ENCODE peak calls at places on chromosomes 4 and X, in seven cellular contexts. W, D, F, B, U, K and C are unnamed samples.

GRCh38 chrX:1360171-1360570 is 23.6 kb downstream of the IL3RA start:
- DNase-seq in W (no peak), D (no peak), F (no peak), B (no peak), U (no peak), K (no peak), C (no peak)

GRCh38 chrX:51759055-51759454 is 15.8 kb downstream of the GSPT2 start:
- DNase-seq in W (no peak), D (no peak), F (no peak), B (no peak), U (no peak), K (no peak), C (no peak)

GRCh38 chr4:112510191-112510467 is 5.9 kb downstream of the NEUROG2 start:
- DNase-seq in W (no peak), D (no peak), F (no peak), B (no peak), U (no peak), K (no peak), C (no peak)

GRCh38 chr4:7769936-7770674 is 169.6 kb downstream of the AFAP1 start:
- DNase-seq in W (no peak), D (no peak), F (peak; percentile 53), B (no peak), U (no peak), K (no peak), C (peak; percentile 53)

GRCh38 chrX:13125188-13125587 is 80.8 kb upstream of the FAM9C start:
- DNase-seq in W (no peak), D (no peak), F (no peak), B (peak; percentile 24), U (no peak), K (no peak), C (no peak)

GRCh38 chrX:75303795-75304194 is 29.9 kb downstream of the UPRT start:
- DNase-seq in W (no peak), D (no peak), F (no peak), B (no peak), U (no peak), K (no peak), C (no peak)

GRCh38 chr4:182245541-182246245 is 2.5 kb downstream of the TENM3 start:
- DNase-seq in W (no peak), D (no peak), F (no peak), B (no peak), U (no peak), K (no peak), C (no peak)

GRCh38 chr4:123386608-123387007 is 10.0 kb upstream of the SPRY1 start:
- DNase-seq in W (no peak), D (no peak), F (no peak), B (no peak), U (no peak), K (no peak), C (no peak)

GRCh38 chrX:68443155-68443868 is 10.0 kb upstream of the OPHN1 start:
- DNase-seq in W (peak; percentile 40), D (no peak), F (peak; percentile 6), B (no peak), U (no peak), K (no peak), C (no peak)

GRCh38 chr4:158996669-158997074 is 106.2 kb upstream of the RAPGEF2 start:
- DNase-seq in W (no peak), D (no peak), F (no peak), B (peak; percentile 55), U (no peak), K (no peak), C (no peak)

GRCh38 chr4:98994474-98995182 is 893 bp upstream of the METAP1 start:
- DNase-seq in W (no peak), D (no peak), F (peak; percentile 45), B (no peak), U (no peak), K (no peak), C (no peak)

GRCh38 chr4:156672492-156672891 is 299.1 kb downstream of the PDGFC start:
- DNase-seq in W (no peak), D (no peak), F (no peak), B (no peak), U (no peak), K (no peak), C (no peak)

GRCh38 chr4:180028682-180029081 is 2214.5 kb upstream of the TENM3 start:
- DNase-seq in W (no peak), D (peak; percentile 42), F (peak; percentile 58), B (peak; percentile 29), U (no peak), K (no peak), C (peak; percentile 75)

GRCh38 chr4:140754918-140755810 is 1.0 kb downstream of the TBC1D9 start:
- DNase-seq in W (no peak), D (peak; percentile 43), F (no peak), B (no peak), U (no peak), K (no peak), C (no peak)

GRCh38 chr4:23237771-23238170 is 545.0 kb downstream of the GBA3 start:
- DNase-seq in W (no peak), D (no peak), F (no peak), B (peak; percentile 64), U (no peak), K (peak; percentile 65), C (no peak)

GRCh38 chr4:88439161-88439760 is 17.7 kb upstream of the HERC5 start:
- DNase-seq in W (no peak), D (no peak), F (no peak), B (no peak), U (no peak), K (no peak), C (no peak)

GRCh38 chr4:8547912-8548730 is 32.1 kb upstream of the GPR78 start:
- DNase-seq in W (no peak), D (no peak), F (no peak), B (no peak), U (no peak), K (no peak), C (no peak)

GRCh38 chr4:25190407-25190806 is 30.2 kb upstream of the SEPSECS start:
- DNase-seq in W (no peak), D (no peak), F (no peak), B (no peak), U (no peak), K (no peak), C (no peak)
- H3K27ac ChIP-seq in W (no peak overlapping the region), D (no peak overlapping the region), F (no peak overlapping the region), B (no peak overlapping the region), U (no peak overlapping the region), K (no peak overlapping the region), C (no peak overlapping the region)

DNA sequence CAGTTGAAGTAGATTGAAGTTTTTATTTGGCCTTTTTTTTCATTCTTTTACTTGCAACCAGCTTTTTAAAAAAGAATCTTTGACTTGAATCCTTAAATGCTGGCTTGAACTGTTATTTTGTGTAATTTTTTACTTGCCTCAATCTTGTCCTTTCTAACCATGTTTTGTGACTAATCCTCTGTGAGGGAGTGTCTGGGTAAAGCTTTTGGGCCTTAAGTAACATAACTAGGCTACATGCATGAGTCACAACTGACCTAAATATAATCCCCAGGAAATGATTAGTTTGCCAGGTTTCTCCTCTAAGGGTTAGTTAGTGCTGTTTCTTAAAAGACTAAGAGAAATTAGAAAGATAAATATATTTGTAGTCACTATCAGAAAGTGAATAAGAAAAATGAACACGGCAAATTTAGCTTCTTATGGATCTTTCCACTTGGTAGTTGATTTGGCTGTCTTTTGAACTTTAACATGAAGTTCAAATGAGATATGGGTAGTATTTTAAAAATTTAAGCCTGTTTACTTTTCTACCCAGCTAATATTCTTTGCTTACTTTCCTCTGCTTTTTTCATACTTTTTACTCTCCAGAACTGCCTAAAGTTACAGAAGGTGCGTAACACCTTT is 13.0 kb downstream of the EXOC1 start:
- DNase-seq in W (no peak), D (no peak), F (no peak), B (no peak), U (no peak), K (no peak), C (no peak)
- H3K4me3 ChIP-seq in W (no peak overlapping the region), D (no peak overlapping the region), F (no peak overlapping the region), B (no peak overlapping the region), U (no peak overlapping the region), K (no peak overlapping the region), C (no peak overlapping the region)

GRCh38 chr4:5882947-5883346 is 9.9 kb downstream of the CRMP1 start:
- DNase-seq in W (no peak), D (no peak), F (no peak), B (no peak), U (no peak), K (no peak), C (no peak)

GRCh38 chr4:5883916-5884315 is 9.0 kb downstream of the CRMP1 start:
- DNase-seq in W (no peak), D (no peak), F (no peak), B (no peak), U (no peak), K (no peak), C (no peak)

GRCh38 chr4:5887011-5887360 is 5.9 kb downstream of the CRMP1 start:
- DNase-seq in W (no peak), D (no peak), F (no peak), B (no peak), U (no peak), K (no peak), C (no peak)

GRCh38 chr4:5885733-5886132 is 7.2 kb downstream of the CRMP1 start:
- DNase-seq in W (no peak), D (no peak), F (no peak), B (no peak), U (no peak), K (no peak), C (no peak)

DNA sequence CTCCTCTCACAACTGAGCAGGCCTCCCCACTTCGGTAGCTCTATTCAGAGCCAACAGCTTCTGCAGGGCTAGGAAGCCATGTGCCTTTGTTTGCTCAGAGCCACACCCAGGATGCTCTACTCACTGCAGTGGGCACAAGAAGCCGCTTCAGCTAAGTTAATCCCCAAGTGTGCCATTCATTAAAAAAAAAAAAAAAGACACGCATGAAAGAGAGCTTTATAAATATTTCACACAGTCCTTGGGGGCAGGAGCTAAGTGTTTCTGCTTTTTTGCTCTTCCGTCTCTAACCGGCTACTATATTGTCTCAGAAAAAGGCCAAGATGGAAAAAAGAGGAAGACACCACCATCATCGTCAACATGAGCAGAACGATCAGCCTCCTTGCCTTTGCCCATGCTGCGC is 8.1 kb downstream of the CRMP1 start:
- DNase-seq in W (no peak), D (no peak), F (no peak), B (no peak), U (no peak), K (no peak), C (no peak)
- H3K27ac ChIP-seq in W (no peak overlapping the region), D (no peak overlapping the region), F (no peak overlapping the region), B (no peak overlapping the region), U (no peak overlapping the region), K (no peak overlapping the region), C (no peak overlapping the region)

DNA sequence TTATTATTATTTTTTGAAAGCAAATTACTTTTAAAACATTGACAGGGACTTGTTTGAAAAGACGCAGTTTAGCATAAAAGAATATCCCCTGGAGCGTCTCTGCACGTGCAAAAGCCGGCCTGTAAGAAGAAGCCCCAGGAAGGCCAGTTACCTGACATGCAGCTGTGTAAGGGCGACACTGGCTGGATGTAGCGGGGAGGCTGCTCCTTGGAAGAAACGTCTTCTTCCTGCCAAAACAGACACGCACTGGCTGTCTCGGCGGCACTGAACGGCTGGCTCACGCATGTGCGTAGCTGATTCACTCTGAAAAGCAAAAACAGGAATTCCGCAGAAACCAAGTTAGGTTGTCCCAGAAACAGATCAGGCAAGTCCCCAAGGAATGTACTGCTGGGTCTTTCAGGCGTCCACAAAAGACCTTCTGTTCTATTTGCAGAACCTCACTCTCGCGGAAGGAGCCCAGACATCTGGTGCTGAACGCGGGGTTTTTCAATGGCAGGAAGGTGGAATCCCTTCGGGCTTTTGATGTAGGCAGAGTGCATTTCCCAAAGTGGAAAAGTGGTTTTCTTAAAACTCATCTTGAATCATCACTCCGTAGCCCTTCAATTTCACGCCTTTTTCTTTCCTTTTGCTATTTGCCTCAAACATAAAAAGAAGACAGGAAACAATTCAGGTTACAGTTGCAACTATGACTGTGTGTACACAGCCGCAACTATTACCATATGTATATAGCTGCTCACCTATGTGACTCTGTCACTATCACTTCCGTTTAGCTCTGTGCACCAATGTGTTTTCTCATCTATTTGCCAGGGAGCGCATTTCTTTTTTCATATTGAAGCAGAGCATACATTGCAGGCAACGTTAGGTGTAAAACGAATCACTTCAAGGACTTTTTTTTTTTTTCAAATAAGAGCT is 38.1 kb upstream of the ARSH start:
- DNase-seq in W (no peak), D (peak; percentile 39), F (no peak), B (peak; percentile 21), U (no peak), K (no peak), C (peak; percentile 13)
- H3K4me3 ChIP-seq in W (no peak overlapping the region), D (no peak overlapping the region), F (no peak overlapping the region), B (no peak overlapping the region), U (peak overlapping the region; percentile 20), K (peak overlapping the region; percentile 27), C (no peak overlapping the region)